ENCODE peak calls at places on chromosomes 1 and 21, in six cellular contexts. B is AG09309, T is lower lobe of right lung, M is PC-3, J is heart right ventricle, E is AG10803. A is an unnamed sample.
A peak's percentile ranks its signal among the peaks of the same experiment; 100 is the strongest.

GRCh38 chr1:244583358-244583757 is 69.6 kb upstream of the DESI2 start:
- DNase-seq in B (no peak), M (no peak), J (no peak), T (no peak), E (no peak), A (no peak)

GRCh38 chr1:71019248-71019647 is 28.4 kb downstream of the PTGER3 start:
- DNase-seq in B (no peak), E (no peak), T (no peak), M (no peak), J (no peak), A (no peak)

GRCh38 chr1:112255080-112255479 is 140.9 kb upstream of the CTTNBP2NL start:
- DNase-seq in M (no peak), J (no peak), B (no peak), T (no peak), E (no peak), A (no peak)

GRCh38 chr1:85607126-85607912 is 26.8 kb downstream of the CCN1 start:
- DNase-seq in B (peak; percentile 100), T (no peak), M (peak; percentile 99), E (peak; percentile 100), J (no peak), A (peak; percentile 98)

GRCh38 chr21:28253378-28253777 is 739.3 kb downstream of the LTN1 start:
- DNase-seq in J (no peak), M (peak; percentile 62), T (no peak), E (peak; percentile 79), B (peak; percentile 13), A (peak; percentile 57)

GRCh38 chr1:225572422-225572821 is 80.5 kb downstream of the ENAH start:
- DNase-seq in J (no peak), B (peak; percentile 67), T (no peak), M (peak; percentile 37), E (peak; percentile 57), A (peak; percentile 64)

GRCh38 chr1:240337795-240338194 is 246.1 kb downstream of the FMN2 start:
- DNase-seq in E (peak; percentile 98), T (no peak), B (peak; percentile 96), J (no peak), M (no peak), A (peak; percentile 94)

GRCh38 chr1:56864430-56864829 is 9.8 kb downstream of the C8A start:
- DNase-seq in T (no peak), J (no peak), B (no peak), E (no peak), M (no peak), A (no peak)

GRCh38 chr1:30374400-30375070 is 348.9 kb downstream of the MATN1 start:
- DNase-seq in B (no peak), M (no peak), J (no peak), T (no peak), E (no peak), A (no peak)

GRCh38 chr1:60615661-60616060 is 466.7 kb upstream of the NFIA start:
- DNase-seq in J (no peak), M (no peak), B (no peak), T (no peak), E (no peak), A (no peak)

GRCh38 chr1:93001893-93002292 is 40.6 kb upstream of the DIPK1A start:
- DNase-seq in J (no peak), M (peak; percentile 28), T (no peak), E (no peak), B (no peak), A (no peak)

GRCh38 chr1:172815740-172816139 is 156.8 kb downstream of the FASLG start:
- DNase-seq in M (no peak), E (no peak), T (no peak), J (no peak), B (no peak), A (peak; percentile 40)

GRCh38 chr1:31793086-31793485 is 22.7 kb downstream of the SPOCD1 start:
- DNase-seq in M (no peak), J (no peak), T (peak; percentile 44), B (no peak), E (no peak), A (no peak)

DNA sequence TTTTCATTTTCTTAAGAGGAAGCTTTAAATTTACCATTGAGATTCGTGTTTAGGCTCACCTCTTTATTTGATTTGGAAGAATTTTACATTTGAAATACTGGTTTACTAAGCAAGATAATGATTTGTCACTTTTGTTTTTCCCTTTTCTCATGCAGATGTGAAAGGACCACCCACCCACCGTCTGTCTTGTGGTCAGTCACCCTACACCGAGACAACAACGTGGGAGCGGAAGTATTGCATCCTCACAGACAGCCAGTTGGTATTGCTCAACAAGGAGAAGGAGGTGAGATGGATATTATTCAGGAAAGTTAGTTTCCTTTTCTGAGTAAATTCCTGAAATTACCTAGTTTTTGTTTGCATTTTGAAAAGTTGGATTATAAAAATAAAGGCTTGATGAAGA is 189.5 kb downstream of the RASAL2 start:
- DNase-seq in E (peak; percentile 15), M (no peak), T (peak; percentile 59), B (no peak), J (no peak), A (no peak)
- H3K4me3 ChIP-seq in E (no peak overlapping the region), M (no peak overlapping the region), T (no peak overlapping the region), B (no peak overlapping the region), J (no peak overlapping the region), A (no peak overlapping the region)

DNA sequence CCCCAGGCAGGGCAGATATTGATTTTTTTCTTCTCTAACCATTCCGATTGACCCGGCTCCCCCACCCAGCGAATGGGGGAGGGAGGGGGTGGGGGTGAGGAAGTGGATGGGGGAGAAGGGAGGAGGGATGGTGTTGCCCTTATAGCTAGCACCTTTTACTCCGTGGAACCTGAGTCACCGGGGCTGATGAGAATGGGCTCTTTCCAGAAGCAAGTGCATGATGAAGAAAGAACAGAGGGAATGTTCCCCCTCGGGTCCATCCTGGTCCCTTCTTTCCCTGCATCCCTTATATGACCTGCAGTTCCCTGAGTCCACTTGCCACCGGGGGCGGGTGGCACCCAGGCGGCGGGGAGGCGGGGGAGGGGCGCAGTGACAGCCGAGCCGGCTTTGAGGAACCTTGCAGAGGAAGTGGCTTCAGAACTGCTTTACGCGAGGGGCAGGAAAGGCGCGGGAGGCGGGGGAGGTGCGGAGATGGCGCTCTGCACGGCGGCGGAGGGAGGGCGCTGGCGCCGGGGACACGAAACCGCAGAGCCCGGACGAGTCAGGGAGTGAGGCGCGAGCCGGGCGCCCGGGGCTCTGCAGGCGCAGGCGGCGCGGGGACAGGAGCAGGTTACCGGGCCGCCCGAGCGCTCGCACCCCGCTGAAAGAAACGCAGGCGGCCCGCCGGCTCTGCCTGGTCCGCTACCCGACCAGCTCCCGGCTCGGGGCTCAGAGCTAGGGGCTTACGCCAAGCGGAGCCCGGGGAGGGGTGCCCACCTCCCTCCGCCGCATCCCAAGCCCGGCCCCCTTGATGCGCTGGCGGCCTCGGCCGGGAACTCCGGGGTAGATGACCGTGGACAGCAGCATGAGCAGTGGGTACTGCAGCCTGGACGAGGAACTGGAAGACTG is 49.7 kb downstream of the RASSF5 start:
- DNase-seq in E (no peak), M (peak; percentile 80), J (peak; percentile 83), B (no peak), T (peak; percentile 94), A (no peak)
- TF ChIP-seq CTCF in E (no peak), M (no peak), J (peak; percentile 20), B (no peak), T (no peak), A (no peak)

GRCh38 chr1:50978852-50979781 is 9.1 kb downstream of the CDKN2C start:
- DNase-seq in E (peak; percentile 27), B (no peak), M (peak; percentile 63), J (no peak), T (no peak), A (peak; percentile 46)
- H3K4me3 ChIP-seq in E (peak overlapping the region; percentile 72), B (peak overlapping the region; percentile 72), M (peak overlapping the region; percentile 85), J (peak overlapping the region; percentile 68), T (peak overlapping the region; percentile 77), A (peak overlapping the region; percentile 79)

GRCh38 chr1:43986712-43987111 is 4.7 kb upstream of the CCDC24 start:
- DNase-seq in E (no peak), B (no peak), M (no peak), T (no peak), J (no peak), A (no peak)
- TF ChIP-seq CTCF in E (no peak), B (no peak), M (no peak), T (no peak), J (no peak), A (no peak)

DNA sequence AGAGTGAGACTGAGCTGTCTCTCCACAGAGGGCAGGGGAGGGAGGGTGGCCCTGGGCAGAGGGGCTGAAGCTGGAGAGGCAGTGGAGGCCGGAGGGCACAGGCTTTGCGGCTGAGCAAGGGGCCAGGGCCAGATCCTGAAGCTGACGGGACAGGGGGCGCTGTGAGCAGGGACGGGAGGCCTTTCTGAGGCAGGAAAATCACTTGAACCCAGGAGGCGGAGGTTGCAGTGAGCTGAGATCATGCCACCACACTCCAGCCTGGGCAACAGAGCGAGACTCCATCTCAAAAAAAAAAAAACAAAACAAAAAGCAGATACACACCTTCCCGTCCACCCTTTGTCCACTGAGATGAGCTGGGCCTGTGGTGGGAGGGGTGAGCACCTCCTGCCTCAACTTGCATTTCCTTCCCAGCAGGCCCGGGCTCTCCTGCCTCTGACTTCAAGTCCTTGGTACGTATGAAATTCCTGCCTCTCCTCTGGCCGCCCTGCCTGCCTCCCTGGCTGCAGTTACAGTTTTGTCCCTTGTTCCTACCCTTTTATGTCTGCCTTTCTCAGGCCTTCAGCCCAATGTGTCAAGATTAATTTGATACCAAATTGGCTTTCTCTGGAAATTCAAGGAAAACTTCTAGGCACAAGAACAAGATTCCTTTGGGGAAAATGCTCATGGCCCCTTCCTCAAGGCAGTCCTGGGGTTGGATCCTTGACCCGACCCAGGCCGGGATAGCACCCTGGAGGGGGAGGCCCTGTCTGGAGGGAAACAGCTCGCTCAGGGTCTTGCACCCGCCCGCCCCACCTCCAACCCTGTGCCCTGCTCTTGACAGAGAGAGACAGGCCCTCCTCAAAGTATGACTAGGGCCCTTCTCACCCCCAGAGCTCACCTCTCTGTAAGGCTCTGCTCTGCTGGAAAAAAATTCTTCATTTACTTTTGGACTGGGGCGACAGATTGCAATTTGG is 11.2 kb upstream of the ADAMTSL4 start:
- DNase-seq in B (no peak), M (no peak), E (peak; percentile 94), J (no peak), T (peak; percentile 40), A (peak; percentile 88)
- H3K4me3 ChIP-seq in B (no peak overlapping the region), M (no peak overlapping the region), E (no peak overlapping the region), J (no peak overlapping the region), T (no peak overlapping the region), A (no peak overlapping the region)

GRCh38 chr21:46317710-46318463 is 5.8 kb downstream of the C21orf58 start:
- DNase-seq in B (no peak), J (peak; percentile 59), M (no peak), E (no peak), T (no peak), A (no peak)

GRCh38 chr21:46316708-46317324 is 6.9 kb downstream of the C21orf58 start:
- DNase-seq in T (no peak), E (no peak), J (no peak), M (no peak), B (no peak), A (no peak)

GRCh38 chr21:46318464-46318845 is 5.2 kb downstream of the C21orf58 start:
- DNase-seq in B (no peak), E (no peak), M (no peak), T (no peak), J (no peak), A (no peak)

GRCh38 chr21:46311568-46311967 is 12.1 kb downstream of the C21orf58 start:
- DNase-seq in B (no peak), T (no peak), M (no peak), E (no peak), J (no peak), A (no peak)

GRCh38 chr21:46314441-46315020 is 9.1 kb downstream of the C21orf58 start:
- DNase-seq in T (no peak), E (no peak), M (no peak), J (no peak), B (no peak), A (no peak)
- TF ChIP-seq CTCF in T (no peak), E (no peak), M (no peak), J (no peak), B (no peak), A (no peak)

A was measured in fibroblast of the aortic adventitia.